ENCODE peak calls at places on chromosomes 16 and 17, in ten cellular contexts. D, Z, S, R, M, L, N, U, P and T are unnamed samples.

GRCh38 chr17:2068589-2069051 is 13.7 kb downstream of the HIC1 start:
- DNase-seq in Z (no peak), S (no peak), N (no peak), P (no peak), R (no peak), M (peak; percentile 26), D (no peak), U (no peak), L (peak; percentile 95), T (peak; percentile 49)

GRCh38 chr16:13612623-13613022 is 307.3 kb upstream of the ERCC4 start:
- DNase-seq in L (no peak), U (no peak), P (no peak), Z (no peak), M (no peak), S (no peak), R (no peak), D (no peak), N (no peak), T (no peak)

GRCh38 chr17:2023692-2024571 is 1.2 kb downstream of the RTN4RL1 start:
- DNase-seq in P (peak; percentile 72), N (no peak), U (no peak), R (no peak), D (no peak), Z (peak; percentile 60), M (no peak), L (no peak), S (no peak), T (no peak)

GRCh38 chr17:36475346-36475970 is 11.0 kb upstream of the ZNHIT3 start:
- DNase-seq in S (no peak), L (no peak), U (no peak), Z (no peak), N (no peak), R (no peak), P (no peak), D (no peak), M (no peak), T (no peak)

GRCh38 chr16:12545792-12546342 is 257.8 kb downstream of the CPPED1 start:
- DNase-seq in Z (no peak), S (no peak), R (no peak), N (no peak), P (no peak), D (no peak), L (no peak), M (no peak), U (no peak), T (peak; percentile 94)

GRCh38 chr16:23020084-23020483 is 129.2 kb downstream of the USP31 start:
- DNase-seq in P (no peak), S (no peak), N (no peak), M (no peak), D (no peak), Z (no peak), L (no peak), U (no peak), R (no peak), T (no peak)

GRCh38 chr17:41360291-41360995 is 9.2 kb downstream of the KRT33B start:
- DNase-seq in R (no peak), L (peak; percentile 75), D (no peak), U (no peak), S (no peak), N (no peak), Z (no peak), M (no peak), P (no peak), T (no peak)

GRCh38 chr16:66198641-66199040 is 167.8 kb upstream of the CDH5 start:
- DNase-seq in S (no peak), L (no peak), D (no peak), Z (no peak), M (no peak), P (no peak), R (no peak), N (no peak), U (no peak), T (no peak)

GRCh38 chr17:66359351-66359750 is 56.9 kb downstream of the PRKCA start:
- DNase-seq in D (no peak), U (no peak), R (no peak), Z (no peak), P (no peak), N (no peak), M (no peak), S (no peak), L (no peak), T (no peak)

GRCh38 chr17:69358688-69359596 is 32.0 kb upstream of the ABCA5 start:
- DNase-seq in P (no peak), M (peak; percentile 12), S (no peak), L (no peak), N (no peak), Z (peak; percentile 29), R (no peak), D (no peak), U (no peak), T (peak; percentile 76)

GRCh38 chr17:61366715-61367413 is 32.8 kb upstream of the TBX2 start:
- DNase-seq in L (no peak), R (no peak), M (no peak), N (peak; percentile 74), P (no peak), U (no peak), D (peak; percentile 66), Z (peak; percentile 96), S (no peak), T (no peak)

GRCh38 chr17:39753514-39754160 is 15.9 kb downstream of the GRB7 start:
- DNase-seq in R (peak; percentile 88), M (no peak), N (peak; percentile 70), L (peak; percentile 60), D (peak; percentile 75), U (peak; percentile 69), P (no peak), Z (no peak), S (no peak), T (peak; percentile 78)

GRCh38 chr17:73420897-73421296 is 109.1 kb upstream of the CDC42EP4 start:
- DNase-seq in M (no peak), D (no peak), L (no peak), S (no peak), N (no peak), U (no peak), P (no peak), R (peak; percentile 24), Z (no peak), T (peak; percentile 34)

GRCh38 chr16:24986512-24987303 is 28.5 kb downstream of the ARHGAP17 start:
- DNase-seq in S (no peak), D (peak; percentile 38), Z (peak; percentile 6), M (no peak), P (no peak), L (peak; percentile 82), N (peak; percentile 63), R (no peak), U (no peak), T (no peak)
- H3K27ac ChIP-seq in S (peak overlapping the region; percentile 73), D (peak overlapping the region; percentile 77), Z (no peak overlapping the region), M (no peak overlapping the region), P (peak overlapping the region; percentile 26), L (peak overlapping the region; percentile 99), N (peak overlapping the region; percentile 90), R (peak overlapping the region; percentile 72), U (no peak overlapping the region), T (no peak overlapping the region)

DNA sequence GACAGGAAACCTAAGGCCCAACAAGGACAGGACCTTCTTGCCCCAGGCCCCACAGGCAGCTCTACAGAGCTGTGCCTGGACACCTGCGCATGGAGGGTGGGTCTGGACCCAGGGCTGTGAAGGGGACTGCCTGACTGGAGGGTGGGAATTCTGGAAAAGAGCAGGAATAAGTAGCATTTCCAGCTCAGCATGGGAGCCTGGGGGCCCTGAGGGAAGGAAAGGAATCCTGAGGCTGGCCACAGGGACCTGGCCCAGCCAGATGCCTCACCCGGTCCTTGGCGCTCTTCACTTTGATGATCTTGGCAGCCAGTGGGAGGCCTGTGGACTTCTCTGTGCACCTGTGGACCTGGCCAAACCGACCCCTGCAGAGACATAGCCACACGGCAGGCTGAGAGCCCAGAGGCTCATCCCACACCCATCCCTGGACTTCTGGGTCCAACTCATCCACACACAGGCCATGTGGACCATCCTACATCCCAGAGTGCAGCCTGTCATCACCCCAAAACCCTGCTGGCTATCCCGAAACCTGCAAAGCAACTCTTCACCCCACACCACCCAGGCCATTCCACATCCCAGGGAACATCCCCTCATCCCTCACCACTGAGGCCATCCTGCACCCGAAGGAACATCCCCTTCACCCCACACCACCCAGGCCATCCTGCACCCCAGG is 18.7 kb downstream of the MYLK3 start:
- DNase-seq in U (no peak), D (no peak), P (no peak), Z (no peak), N (peak; percentile 6), L (no peak), S (no peak), M (no peak), R (no peak), T (no peak)
- H3K27ac ChIP-seq in U (no peak overlapping the region), D (no peak overlapping the region), P (no peak overlapping the region), Z (peak overlapping the region; percentile 76), N (peak overlapping the region; percentile 59), L (no peak overlapping the region), S (no peak overlapping the region), M (no peak overlapping the region), R (no peak overlapping the region), T (no peak overlapping the region)

GRCh38 chr16:10828851-10829331 is 10.3 kb upstream of the TVP23A start:
- DNase-seq in S (peak; percentile 72), N (peak; percentile 93), L (no peak), D (peak; percentile 96), U (no peak), R (peak; percentile 98), Z (no peak), P (peak; percentile 94), M (no peak), T (no peak)
- H3K27ac ChIP-seq in S (peak overlapping the region; percentile 78), N (peak overlapping the region; percentile 98), L (no peak overlapping the region), D (peak overlapping the region; percentile 99), U (no peak overlapping the region), R (peak overlapping the region; percentile 98), Z (no peak overlapping the region), P (peak overlapping the region; percentile 94), M (no peak overlapping the region), T (no peak overlapping the region)

GRCh38 chr16:58111331-58111627 is 17.9 kb downstream of the CFAP20 start:
- DNase-seq in Z (no peak), M (no peak), P (no peak), R (no peak), U (no peak), D (no peak), L (no peak), S (no peak), N (no peak), T (no peak)

GRCh38 chr16:58107228-58107627 is 22.0 kb downstream of the CFAP20 start:
- DNase-seq in L (no peak), D (no peak), N (no peak), R (no peak), U (no peak), P (no peak), S (no peak), M (no peak), Z (peak; percentile 30), T (no peak)

GRCh38 chr16:58110590-58111330 is 18.4 kb downstream of the CFAP20 start:
- DNase-seq in U (no peak), L (no peak), N (no peak), R (no peak), D (no peak), S (no peak), M (no peak), Z (peak; percentile 43), P (no peak), T (no peak)

GRCh38 chr16:58109881-58110280 is 19.3 kb downstream of the CFAP20 start:
- DNase-seq in L (no peak), U (no peak), Z (no peak), P (no peak), R (no peak), S (no peak), N (no peak), M (no peak), D (no peak), T (no peak)

DNA sequence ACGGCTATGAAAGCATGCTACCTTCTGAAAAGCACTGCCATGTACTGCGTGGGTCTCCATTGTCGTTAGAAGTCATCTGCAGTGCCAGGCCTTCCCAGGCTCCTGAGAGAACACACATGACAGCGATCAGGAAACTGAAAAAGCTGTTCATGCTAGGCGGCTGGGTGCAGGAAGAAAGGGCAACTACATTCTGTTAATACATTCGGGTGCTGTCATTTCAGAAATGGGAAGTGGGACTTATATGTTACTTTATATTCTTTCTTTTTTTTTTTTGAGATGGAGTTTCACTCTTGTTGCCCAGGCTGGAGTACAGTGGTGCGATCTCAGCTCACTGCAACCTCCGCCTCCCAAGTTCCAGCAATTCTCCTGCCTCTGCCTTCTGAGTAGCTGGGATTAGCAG is 19.9 kb downstream of the CFAP20 start:
- DNase-seq in L (no peak), S (no peak), D (no peak), R (no peak), Z (no peak), M (no peak), N (no peak), U (no peak), P (peak; percentile 7), T (no peak)
- H3K27ac ChIP-seq in L (no peak overlapping the region), S (no peak overlapping the region), D (no peak overlapping the region), R (no peak overlapping the region), Z (peak overlapping the region; percentile 82), M (no peak overlapping the region), N (no peak overlapping the region), U (no peak overlapping the region), P (no peak overlapping the region), T (no peak overlapping the region)